ENCODE peak calls at places on chromosome 14, in four cellular contexts. D is uterus, Z is endothelial cell of umbilical vein, T is ovary. O is an unnamed sample.

GRCh38 chr14:79543966-79544365 is 667.3 kb downstream of the DIO2 start:
- DNase-seq in Z (peak; percentile 10), T (no peak), D (no peak), O (peak; percentile 6)

GRCh38 chr14:23137221-23138172 is 18.4 kb upstream of the CEBPE start:
- DNase-seq in Z (no peak), D (no peak), T (no peak), O (no peak)

GRCh38 chr14:91098591-91098990 is 15.3 kb upstream of the DGLUCY start:
- DNase-seq in D (no peak), T (no peak), Z (no peak), O (no peak)

GRCh38 chr14:94598506-94598815 is 13.7 kb upstream of the SERPINA3 start:
- DNase-seq in T (peak; percentile 29), D (no peak), Z (no peak), O (no peak)

GRCh38 chr14:21978184-21978998 is 304.8 kb upstream of the OR4E1 start:
- DNase-seq in Z (peak; percentile 41), D (peak; percentile 19), T (no peak), O (no peak)

GRCh38 chr14:101808020-101808641 is 46.6 kb downstream of the PPP2R5C start:
- DNase-seq in D (no peak), Z (no peak), T (no peak), O (no peak)

GRCh38 chr14:74804219-74804825 is 41.2 kb downstream of the YLPM1 start:
- DNase-seq in T (peak; percentile 37), Z (peak; percentile 76), D (no peak), O (peak; percentile 19)

GRCh38 chr14:55710506-55711041 is 130.6 kb downstream of the KTN1 start:
- DNase-seq in T (no peak), D (no peak), Z (no peak), O (no peak)

GRCh38 chr14:36070056-36071043 is 106.2 kb downstream of the PTCSC3 start:
- DNase-seq in T (no peak), D (no peak), Z (peak; percentile 47), O (peak; percentile 15)

GRCh38 chr14:102554835-102555819 is 37.3 kb upstream of the RCOR1 start:
- DNase-seq in Z (peak; percentile 29), T (no peak), D (peak; percentile 35), O (no peak)

GRCh38 chr14:69938751-69939150 is 59.5 kb downstream of the SMOC1 start:
- DNase-seq in Z (peak; percentile 15), T (no peak), D (no peak), O (no peak)

GRCh38 chr14:26863736-26864135 is 265.9 kb upstream of the NOVA1 start:
- DNase-seq in D (no peak), T (no peak), Z (peak; percentile 45), O (no peak)

GRCh38 chr14:89409961-89410360 is 7.1 kb downstream of the FOXN3 start:
- DNase-seq in T (no peak), Z (no peak), D (no peak), O (no peak)

GRCh38 chr14:104137297-104138097 is 890 bp upstream of the KIF26A start:
- DNase-seq in D (peak; percentile 40), Z (peak; percentile 51), T (peak; percentile 70), O (peak; percentile 91)

GRCh38 chr14:69560826-69561225 is 13.8 kb downstream of the CCDC177 start:
- DNase-seq in Z (no peak), T (no peak), D (no peak), O (no peak)

GRCh38 chr14:91330111-91330696 is 85.7 kb upstream of the GPR68 start:
- DNase-seq in D (no peak), Z (no peak), T (no peak), O (no peak)

GRCh38 chr14:71354801-71355200 is 447.5 kb downstream of the PCNX1 start:
- DNase-seq in D (no peak), T (no peak), Z (no peak), O (no peak)

GRCh38 chr14:93161411-93161940 is 23.2 kb downstream of the MOAP1 start:
- DNase-seq in Z (no peak), D (no peak), T (no peak), O (no peak)

GRCh38 chr14:68969278-68969677 is 9.8 kb downstream of the ACTN1 start:
- DNase-seq in T (peak; percentile 19), D (no peak), Z (peak; percentile 88), O (no peak)

GRCh38 chr14:26392498-26392897 is 205.3 kb downstream of the NOVA1 start:
- DNase-seq in Z (no peak), T (no peak), D (no peak), O (no peak)

GRCh38 chr14:93970589-93970966 is 5.8 kb downstream of the ASB2 start:
- DNase-seq in D (no peak), Z (no peak), T (no peak), O (no peak)

GRCh38 chr14:37142835-37143499 is 29.4 kb downstream of the SLC25A21 start:
- DNase-seq in D (no peak), T (no peak), Z (peak; percentile 51), O (peak; percentile 16)

GRCh38 chr14:93007225-93007997 is 84.5 kb downstream of the CHGA start:
- DNase-seq in D (no peak), Z (no peak), T (no peak), O (peak; percentile 96)

GRCh38 chr14:57549765-57550420 is 56.2 kb upstream of the CCDC198 start:
- DNase-seq in Z (no peak), D (no peak), T (no peak), O (no peak)
- TF ChIP-seq POLR2A in Z (no peak), D (no peak), T (no peak), O (no peak)

GRCh38 chr14:24146978-24147760 is at the start of gene RNF31:
- DNase-seq in T (peak; percentile 98), D (peak; percentile 98), Z (peak; percentile 97), O (peak; percentile 75)
- TF ChIP-seq POLR2A in T (peak; percentile 24), D (peak; percentile 49), Z (peak; percentile 75), O (peak; percentile 50)

GRCh38 chr14:53533384-53533975 is 380.4 kb upstream of the DDHD1 start:
- DNase-seq in T (no peak), Z (no peak), D (no peak), O (no peak)
- TF ChIP-seq POLR2A in T (no peak), Z (no peak), D (no peak), O (no peak)

GRCh38 chr14:67536087-67536486 is 3.0 kb downstream of the PLEKHH1 start:
- DNase-seq in Z (no peak), T (no peak), D (no peak), O (no peak)

GRCh38 chr14:67533754-67534085 is 630 bp downstream of the PLEKHH1 start:
- DNase-seq in T (no peak), Z (no peak), D (no peak), O (no peak)

GRCh38 chr14:67529947-67530935 is 2.8 kb upstream of the PLEKHH1 start:
- DNase-seq in T (no peak), D (no peak), Z (no peak), O (no peak)

GRCh38 chr14:67532606-67532997 is 488 bp upstream of the PLEKHH1 start:
- DNase-seq in T (no peak), D (no peak), Z (no peak), O (no peak)

DNA sequence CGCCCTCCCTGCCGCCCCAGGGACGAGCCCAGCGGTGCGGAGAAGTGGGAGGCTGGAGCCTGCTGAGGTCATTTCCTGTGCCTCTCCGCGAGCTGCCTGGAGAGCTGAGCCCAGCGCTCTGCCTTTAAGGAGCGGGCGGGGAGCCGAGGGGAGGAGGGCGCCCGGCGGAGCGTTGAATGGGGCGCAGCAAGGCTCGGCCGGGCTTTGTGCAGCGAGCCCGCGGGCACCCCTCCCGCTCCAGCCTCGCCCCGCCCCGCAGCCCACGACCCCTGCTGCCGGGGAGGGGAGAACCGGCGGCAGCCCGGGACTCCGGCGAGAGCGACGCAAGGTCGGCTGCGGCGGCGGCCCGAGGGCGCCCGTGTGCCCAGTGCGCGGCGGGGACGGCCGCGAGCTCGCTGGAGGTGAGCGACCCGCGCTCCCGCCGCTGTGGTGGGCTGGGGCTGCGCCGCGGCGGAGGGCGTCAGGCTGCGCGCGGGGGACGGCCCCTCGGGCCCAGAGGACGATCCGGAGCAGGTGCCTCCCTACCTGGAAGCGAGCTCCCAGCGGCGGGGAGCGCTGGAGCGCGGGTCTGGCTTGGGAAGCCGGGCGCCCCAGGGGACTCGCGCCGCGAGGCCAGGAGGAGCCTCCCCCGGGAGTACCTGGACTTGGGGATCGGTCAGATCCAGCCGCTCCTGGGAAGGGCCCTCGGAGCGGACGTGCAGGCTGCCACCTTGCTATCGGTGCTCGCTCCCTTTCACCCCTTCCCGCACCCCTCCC is at the start of gene PLEKHH1:
- DNase-seq in Z (peak; percentile 55), T (peak; percentile 59), D (peak; percentile 59), O (peak; percentile 76)
- TF ChIP-seq POLR2A in Z (no peak), T (no peak), D (peak; percentile 44), O (no peak)

DNA sequence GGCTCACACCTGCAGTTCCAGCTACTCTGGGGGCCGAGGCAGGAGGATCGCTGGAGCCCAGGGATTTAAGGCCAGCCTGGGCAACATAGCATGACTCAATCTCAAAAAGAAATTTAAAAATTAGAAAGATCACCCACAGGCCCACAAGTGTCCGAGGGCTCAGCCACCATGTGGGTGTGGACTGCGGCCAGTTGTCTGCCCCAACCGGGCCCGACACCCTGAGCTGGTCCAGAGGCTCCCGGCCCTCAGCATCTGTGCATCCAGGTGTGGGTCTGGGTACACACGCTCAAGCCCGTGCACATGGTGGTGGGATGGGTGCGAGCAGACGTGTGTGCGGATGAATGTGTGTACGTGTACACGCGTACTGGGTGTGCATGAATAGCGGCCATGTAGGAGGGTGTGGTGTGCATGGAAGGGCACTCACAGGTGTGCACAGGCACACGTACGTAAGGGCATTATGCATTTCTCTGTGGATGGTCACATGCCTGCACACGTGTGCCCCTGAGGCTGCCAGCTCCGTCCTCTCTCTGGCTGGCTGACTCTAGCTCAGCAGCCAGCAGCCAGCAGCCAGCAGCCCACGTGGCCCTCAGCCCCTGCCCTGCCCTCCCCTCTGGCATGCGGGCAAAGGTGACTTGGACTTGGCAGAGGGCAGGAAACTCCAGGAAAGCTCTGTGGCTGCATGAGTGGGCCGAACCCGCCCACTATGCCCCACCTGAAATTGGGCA is 23.3 kb upstream of the NUDT14 start:
- DNase-seq in Z (no peak), T (no peak), D (no peak), O (peak; percentile 88)
- TF ChIP-seq POLR2A in Z (no peak), T (no peak), D (no peak), O (no peak)

GRCh38 chr14:60206837-60207533 is 41.8 kb upstream of the DHRS7 start:
- DNase-seq in D (no peak), T (no peak), Z (no peak), O (no peak)
- TF ChIP-seq POLR2A in D (no peak), T (no peak), Z (no peak), O (no peak)

GRCh38 chr14:58969951-58970751 is 218.3 kb upstream of the DAAM1 start:
- DNase-seq in D (no peak), T (no peak), Z (no peak), O (no peak)
- TF ChIP-seq POLR2A in D (no peak), T (no peak), Z (no peak), O (no peak)